ENCODE peak calls at places on chromosome 3, in seven cellular contexts. One of them, this sample, is unnamed.

GRCh38 chr3:185717627-185718330 is 107.1 kb downstream of the IGF2BP2 start:
- DNase-seq in T-helper 9 cell: no peak
- DNase-seq in WTC11: no peak
- DNase-seq in T-helper 22 cell: no peak
- DNase-seq in RWPE1: no peak
- DNase-seq in transverse colon: no peak
- DNase-seq in brain microvascular endothelial cell: no peak
- DNase-seq in this sample: peak

GRCh38 chr3:48694610-48695051 is 8.9 kb upstream of the NCKIPSD start:
- DNase-seq in brain microvascular endothelial cell: peak
- DNase-seq in T-helper 22 cell: no peak
- DNase-seq in RWPE1: peak
- DNase-seq in T-helper 9 cell: no peak
- DNase-seq in transverse colon: peak
- DNase-seq in WTC11: no peak
- DNase-seq in this sample: peak

GRCh38 chr3:124229836-124230235 is 237.9 kb upstream of the ROPN1 start:
- DNase-seq in RWPE1: no peak
- DNase-seq in T-helper 9 cell: no peak
- DNase-seq in T-helper 22 cell: no peak
- DNase-seq in brain microvascular endothelial cell: no peak
- DNase-seq in transverse colon: no peak
- DNase-seq in WTC11: no peak
- DNase-seq in this sample: no peak

GRCh38 chr3:185983495-185984141 is 45.8 kb upstream of the TRA2B start:
- DNase-seq in brain microvascular endothelial cell: peak
- DNase-seq in WTC11: peak
- DNase-seq in T-helper 9 cell: peak
- DNase-seq in RWPE1: peak
- DNase-seq in transverse colon: peak
- DNase-seq in T-helper 22 cell: peak
- DNase-seq in this sample: no peak

GRCh38 chr3:23468203-23468602 is 265.1 kb downstream of the UBE2E2 start:
- DNase-seq in RWPE1: no peak
- DNase-seq in brain microvascular endothelial cell: no peak
- DNase-seq in transverse colon: no peak
- DNase-seq in T-helper 22 cell: no peak
- DNase-seq in T-helper 9 cell: no peak
- DNase-seq in WTC11: no peak
- DNase-seq in this sample: no peak

GRCh38 chr3:49465269-49466034 is 4.6 kb upstream of the DAG1 start:
- DNase-seq in WTC11: no peak
- DNase-seq in RWPE1: no peak
- DNase-seq in brain microvascular endothelial cell: no peak
- DNase-seq in transverse colon: no peak
- DNase-seq in T-helper 22 cell: no peak
- DNase-seq in T-helper 9 cell: no peak
- DNase-seq in this sample: no peak

GRCh38 chr3:69388241-69388640 is 2.4 kb upstream of the FRMD4B start:
- DNase-seq in T-helper 9 cell: no peak
- DNase-seq in T-helper 22 cell: no peak
- DNase-seq in WTC11: no peak
- DNase-seq in transverse colon: no peak
- DNase-seq in brain microvascular endothelial cell: no peak
- DNase-seq in RWPE1: no peak
- DNase-seq in this sample: no peak

GRCh38 chr3:133570139-133570936 is 3.1 kb upstream of the CDV3 start:
- DNase-seq in brain microvascular endothelial cell: peak
- DNase-seq in T-helper 22 cell: no peak
- DNase-seq in RWPE1: peak
- DNase-seq in T-helper 9 cell: no peak
- DNase-seq in WTC11: no peak
- DNase-seq in transverse colon: no peak
- DNase-seq in this sample: peak

GRCh38 chr3:172156309-172156998 is 117.1 kb downstream of the FNDC3B start:
- DNase-seq in T-helper 22 cell: no peak
- DNase-seq in RWPE1: peak
- DNase-seq in brain microvascular endothelial cell: no peak
- DNase-seq in WTC11: peak
- DNase-seq in T-helper 9 cell: no peak
- DNase-seq in transverse colon: no peak
- DNase-seq in this sample: peak

GRCh38 chr3:18870074-18870640 is 278.2 kb upstream of the KCNH8 start:
- DNase-seq in T-helper 9 cell: no peak
- DNase-seq in transverse colon: no peak
- DNase-seq in RWPE1: no peak
- DNase-seq in WTC11: no peak
- DNase-seq in T-helper 22 cell: no peak
- DNase-seq in brain microvascular endothelial cell: no peak
- DNase-seq in this sample: no peak

GRCh38 chr3:134708025-134708597 is 57.3 kb upstream of the KY start:
- DNase-seq in RWPE1: no peak
- DNase-seq in transverse colon: no peak
- DNase-seq in T-helper 9 cell: no peak
- DNase-seq in T-helper 22 cell: no peak
- DNase-seq in WTC11: no peak
- DNase-seq in brain microvascular endothelial cell: peak
- DNase-seq in this sample: no peak

GRCh38 chr3:164222200-164222599 is 856.1 kb downstream of the SI start:
- DNase-seq in RWPE1: no peak
- DNase-seq in transverse colon: no peak
- DNase-seq in WTC11: no peak
- DNase-seq in T-helper 9 cell: no peak
- DNase-seq in brain microvascular endothelial cell: no peak
- DNase-seq in T-helper 22 cell: no peak
- DNase-seq in this sample: no peak

GRCh38 chr3:21642433-21642832 is 108.6 kb downstream of the ZNF385D start:
- DNase-seq in WTC11: no peak
- DNase-seq in T-helper 22 cell: no peak
- DNase-seq in T-helper 9 cell: no peak
- DNase-seq in brain microvascular endothelial cell: no peak
- DNase-seq in RWPE1: no peak
- DNase-seq in transverse colon: no peak
- DNase-seq in this sample: no peak

GRCh38 chr3:189606774-189607173 is 24.4 kb upstream of the TP63 start:
- DNase-seq in WTC11: no peak
- DNase-seq in T-helper 22 cell: no peak
- DNase-seq in T-helper 9 cell: no peak
- DNase-seq in RWPE1: no peak
- DNase-seq in transverse colon: no peak
- DNase-seq in brain microvascular endothelial cell: no peak
- DNase-seq in this sample: no peak

GRCh38 chr3:123688241-123688747 is 103.4 kb upstream of the HACD2 start:
- DNase-seq in WTC11: no peak
- DNase-seq in brain microvascular endothelial cell: peak
- DNase-seq in RWPE1: peak
- DNase-seq in T-helper 9 cell: no peak
- DNase-seq in transverse colon: no peak
- DNase-seq in T-helper 22 cell: no peak
- DNase-seq in this sample: peak

GRCh38 chr3:185586644-185586964 is 509 bp downstream of the SENP2 start:
- DNase-seq in T-helper 9 cell: no peak
- DNase-seq in transverse colon: no peak
- DNase-seq in RWPE1: no peak
- DNase-seq in T-helper 22 cell: no peak
- DNase-seq in brain microvascular endothelial cell: peak
- DNase-seq in WTC11: no peak
- DNase-seq in this sample: no peak

GRCh38 chr3:172987268-172987667 is 153.8 kb downstream of the SPATA16 start:
- DNase-seq in brain microvascular endothelial cell: no peak
- DNase-seq in transverse colon: no peak
- DNase-seq in T-helper 22 cell: no peak
- DNase-seq in WTC11: peak
- DNase-seq in RWPE1: peak
- DNase-seq in T-helper 9 cell: no peak
- DNase-seq in this sample: no peak

GRCh38 chr3:167882057-167882667 is 146.6 kb downstream of the SERPINI1 start:
- DNase-seq in T-helper 9 cell: no peak
- DNase-seq in T-helper 22 cell: no peak
- DNase-seq in brain microvascular endothelial cell: peak
- DNase-seq in transverse colon: no peak
- DNase-seq in RWPE1: peak
- DNase-seq in WTC11: no peak
- DNase-seq in this sample: no peak

GRCh38 chr3:171854649-171855305 is 11.6 kb downstream of the TMEM212 start:
- DNase-seq in transverse colon: no peak
- DNase-seq in RWPE1: no peak
- DNase-seq in WTC11: no peak
- DNase-seq in T-helper 9 cell: no peak
- DNase-seq in T-helper 22 cell: no peak
- DNase-seq in brain microvascular endothelial cell: no peak
- DNase-seq in this sample: no peak

GRCh38 chr3:12759097-12759679 is at the start of gene TMEM40:
- DNase-seq in RWPE1: peak
- DNase-seq in T-helper 9 cell: no peak
- DNase-seq in T-helper 22 cell: no peak
- DNase-seq in transverse colon: no peak
- DNase-seq in brain microvascular endothelial cell: no peak
- DNase-seq in WTC11: peak
- DNase-seq in this sample: peak

GRCh38 chr3:9080165-9080564 is 116.9 kb upstream of the RAD18 start:
- DNase-seq in transverse colon: no peak
- DNase-seq in T-helper 22 cell: no peak
- DNase-seq in WTC11: no peak
- DNase-seq in T-helper 9 cell: no peak
- DNase-seq in RWPE1: peak
- DNase-seq in brain microvascular endothelial cell: peak
- DNase-seq in this sample: peak

GRCh38 chr3:42247576-42248027 is 18.4 kb downstream of the CCK start:
- DNase-seq in transverse colon: peak
- DNase-seq in RWPE1: peak
- DNase-seq in T-helper 9 cell: peak
- DNase-seq in T-helper 22 cell: no peak
- DNase-seq in WTC11: peak
- DNase-seq in brain microvascular endothelial cell: peak
- DNase-seq in this sample: no peak

GRCh38 chr3:30347679-30348216 is 258.7 kb upstream of the TGFBR2 start:
- DNase-seq in brain microvascular endothelial cell: peak
- DNase-seq in T-helper 9 cell: no peak
- DNase-seq in WTC11: no peak
- DNase-seq in RWPE1: peak
- DNase-seq in T-helper 22 cell: no peak
- DNase-seq in transverse colon: no peak
- DNase-seq in this sample: peak